ENCODE peak calls at places on chromosomes 13 and 19, in four cellular contexts. D is HAP-1; K is CD8-positive, alpha-beta memory T cell; N is dorsolateral prefrontal cortex. S is an unnamed sample.

GRCh38 chr13:28885191-28885590 is 65.1 kb downstream of the MTUS2 start:
- DNase-seq in D (no peak), K (no peak), N (no peak), S (no peak)

GRCh38 chr13:29676941-29677452 is 81.5 kb upstream of the SLC7A1 start:
- DNase-seq in D (no peak), K (no peak), N (no peak), S (no peak)

GRCh38 chr13:109657395-109657794 is 129.0 kb downstream of the IRS2 start:
- DNase-seq in D (no peak), K (no peak), N (no peak), S (no peak)

GRCh38 chr19:5394907-5395505 is 54.4 kb upstream of the PTPRS start:
- DNase-seq in D (no peak), K (no peak), N (no peak), S (no peak)

GRCh38 chr13:60398438-60398891 is 1.4 kb downstream of the TDRD3 start:
- DNase-seq in D (no peak), K (no peak), N (no peak), S (no peak)

GRCh38 chr13:96551540-96551939 is 442.7 kb downstream of the OXGR1 start:
- DNase-seq in D (no peak), K (no peak), N (no peak), S (no peak)

GRCh38 chr19:14529254-14530004 is at the start of gene TECR:
- DNase-seq in D (peak; percentile 100), K (peak; percentile 100), N (peak; percentile 100), S (peak; percentile 100)

GRCh38 chr13:34044041-34044440 is 226.1 kb downstream of the RFC3 start:
- DNase-seq in D (no peak), K (no peak), N (no peak), S (no peak)

GRCh38 chr13:60358453-60358852 is 38.6 kb upstream of the TDRD3 start:
- DNase-seq in D (no peak), K (no peak), N (no peak), S (no peak)

GRCh38 chr13:71590654-71591148 is 276.3 kb downstream of the DACH1 start:
- DNase-seq in D (no peak), K (no peak), N (no peak), S (no peak)

GRCh38 chr13:39129253-39129652 is 91.0 kb downstream of the NHLRC3 start:
- DNase-seq in D (no peak), K (no peak), N (no peak), S (no peak)

DNA sequence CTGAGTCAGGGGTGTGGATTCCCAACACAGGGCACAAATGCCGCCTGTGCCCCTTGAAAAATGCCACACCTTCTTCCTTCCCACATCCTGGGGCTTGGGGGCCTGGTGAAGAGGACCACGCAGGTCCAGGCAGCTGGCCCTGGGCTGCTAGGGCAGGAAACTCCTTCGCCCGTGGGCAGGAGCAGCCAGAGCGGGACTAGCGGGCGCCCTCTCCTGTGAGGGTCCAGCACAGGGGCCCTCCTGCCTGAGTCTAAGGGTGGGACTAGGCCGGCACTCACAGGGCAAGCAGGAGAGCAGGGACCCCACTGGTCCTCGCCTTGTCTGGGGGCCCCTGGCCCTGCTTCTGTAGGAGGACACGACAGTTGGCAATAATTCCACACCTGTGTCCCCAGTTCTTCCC is 7.5 kb upstream of the CEBPA start:
- DNase-seq in D (no peak), K (no peak), N (no peak), S (no peak)
- H3K27me3 ChIP-seq in D (no peaks in the 10 kb centered on the region), K (no peaks in the 10 kb centered on the region), N (no peaks in the 10 kb centered on the region), S (no peaks in the 10 kb centered on the region)

GRCh38 chr13:49638416-49639072 is 10.2 kb downstream of the ARL11 start:
- DNase-seq in D (no peak), K (no peak), N (no peak), S (no peak)

GRCh38 chr13:49637989-49638388 is 9.7 kb downstream of the ARL11 start:
- DNase-seq in D (no peak), K (no peak), N (no peak), S (no peak)

GRCh38 chr13:49633687-49634086 is 5.4 kb downstream of the ARL11 start:
- DNase-seq in D (no peak), K (no peak), N (no peak), S (no peak)

GRCh38 chr13:49635599-49636433 is 7.5 kb downstream of the ARL11 start:
- DNase-seq in D (no peak), K (peak; percentile 75), N (no peak), S (no peak)

DNA sequence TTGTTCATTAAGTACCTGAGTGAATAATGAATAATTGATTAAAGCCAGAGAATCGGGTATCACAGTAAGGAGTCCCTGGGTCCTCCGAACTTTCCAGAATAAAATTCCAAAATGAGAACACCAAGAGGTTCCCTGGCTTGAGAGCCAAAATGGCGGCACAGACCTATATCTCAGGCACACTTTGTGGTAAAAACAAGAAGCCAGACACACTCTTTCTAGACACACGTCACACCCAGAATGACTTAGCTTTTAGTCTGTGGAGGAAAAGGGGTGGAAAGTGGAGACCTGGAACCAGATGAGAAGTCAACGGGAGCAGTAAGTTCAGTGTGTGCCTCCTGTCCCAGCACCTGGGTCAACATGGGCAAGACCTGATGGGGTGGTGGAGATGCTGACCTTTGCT is 8.4 kb downstream of the ARL11 start:
- DNase-seq in D (no peak), K (no peak), N (no peak), S (no peak)
- H3K27me3 ChIP-seq in D (no peaks in the 10 kb centered on the region), K (no peaks in the 10 kb centered on the region), N (no peaks in the 10 kb centered on the region), S (no peaks in the 10 kb centered on the region)

GRCh38 chr19:18791315-18791678 is 192 bp upstream of the COMP start:
- DNase-seq in D (no peak), K (no peak), N (no peak), S (no peak)
- H3K27me3 ChIP-seq in D (peaks cover 17% of the 10 kb centered on the region), K (peaks cover 32% of the 10 kb centered on the region), N (peaks cover 74% of the 10 kb centered on the region), S (no peaks in the 10 kb centered on the region)

DNA sequence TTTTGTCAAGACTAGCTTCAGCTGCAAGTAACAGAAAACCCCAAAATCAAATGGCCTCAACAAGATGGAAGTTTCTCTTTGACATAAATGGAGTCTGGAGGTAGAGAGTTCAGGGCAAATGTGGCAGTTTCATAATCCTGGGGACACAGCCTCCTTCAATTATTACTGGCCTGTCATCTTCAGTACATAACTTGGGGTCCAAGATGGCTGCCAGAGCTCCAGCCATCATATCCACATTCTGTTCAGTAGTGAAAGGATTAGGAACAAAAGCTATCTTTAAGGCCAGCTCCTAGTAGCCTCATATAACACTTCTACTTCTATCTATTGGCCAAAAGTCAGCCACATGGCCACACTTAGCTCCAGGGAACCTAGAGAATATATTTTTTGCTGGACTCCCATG is 15.0 kb upstream of the IGSF23 start:
- DNase-seq in D (no peak), K (no peak), N (no peak), S (no peak)
- H3K27me3 ChIP-seq in D (no peaks in the 10 kb centered on the region), K (no peaks in the 10 kb centered on the region), N (no peaks in the 10 kb centered on the region), S (no peaks in the 10 kb centered on the region)

S was measured in HCT116.